ENCODE peak calls at places on chromosomes 12 and 14, in four cellular contexts. One of them, this sample, is unnamed.

GRCh38 chr14:73153272-73153671 is 17.0 kb downstream of the PSEN1 start:
- DNase-seq in right lobe of liver: no peak
- DNase-seq in GM12865: no peak
- DNase-seq in fibroblast of lung: peak
- DNase-seq in this sample: no peak

GRCh38 chr12:96457191-96457930 is 32.0 kb upstream of the CFAP54 start:
- DNase-seq in right lobe of liver: no peak
- DNase-seq in GM12865: no peak
- DNase-seq in fibroblast of lung: peak
- DNase-seq in this sample: no peak

GRCh38 chr12:59408431-59408830 is 187.4 kb upstream of the SLC16A7 start:
- DNase-seq in right lobe of liver: no peak
- DNase-seq in GM12865: no peak
- DNase-seq in fibroblast of lung: peak
- DNase-seq in this sample: peak

GRCh38 chr14:95518045-95518751 is 1.7 kb upstream of the SYNE3 start:
- DNase-seq in right lobe of liver: no peak
- DNase-seq in GM12865: peak
- DNase-seq in fibroblast of lung: peak
- DNase-seq in this sample: no peak

GRCh38 chr14:20031058-20031457 is 4.8 kb downstream of the OR4K13 start:
- DNase-seq in right lobe of liver: no peak
- DNase-seq in GM12865: no peak
- DNase-seq in fibroblast of lung: no peak
- DNase-seq in this sample: no peak

GRCh38 chr14:99246536-99247083 is 25.4 kb downstream of the BCL11B start:
- DNase-seq in right lobe of liver: no peak
- DNase-seq in GM12865: no peak
- DNase-seq in fibroblast of lung: no peak
- DNase-seq in this sample: no peak

GRCh38 chr12:52270541-52271070 is 3.8 kb upstream of the KRT86 start:
- DNase-seq in right lobe of liver: no peak
- DNase-seq in GM12865: no peak
- DNase-seq in fibroblast of lung: no peak
- DNase-seq in this sample: no peak

GRCh38 chr12:105100998-105101397 is 6.5 kb upstream of the WASHC4 start:
- DNase-seq in right lobe of liver: no peak
- DNase-seq in GM12865: no peak
- DNase-seq in fibroblast of lung: no peak
- DNase-seq in this sample: no peak

GRCh38 chr12:128056299-128056885 is 210.6 kb upstream of the TMEM132C start:
- DNase-seq in right lobe of liver: no peak
- DNase-seq in GM12865: no peak
- DNase-seq in fibroblast of lung: no peak
- DNase-seq in this sample: no peak

GRCh38 chr12:52440821-52441319 is 6.7 kb upstream of the KRT75 start:
- DNase-seq in right lobe of liver: no peak
- DNase-seq in GM12865: no peak
- DNase-seq in fibroblast of lung: peak
- DNase-seq in this sample: no peak

GRCh38 chr12:14656846-14657245 is 39.6 kb downstream of the GUCY2C start:
- DNase-seq in right lobe of liver: no peak
- DNase-seq in GM12865: no peak
- DNase-seq in fibroblast of lung: no peak
- DNase-seq in this sample: no peak

GRCh38 chr12:60100150-60100549 is 504.3 kb downstream of the SLC16A7 start:
- DNase-seq in right lobe of liver: no peak
- DNase-seq in GM12865: no peak
- DNase-seq in fibroblast of lung: peak
- DNase-seq in this sample: peak

GRCh38 chr14:29842228-29842627 is 85.4 kb downstream of the PRKD1 start:
- DNase-seq in right lobe of liver: no peak
- DNase-seq in GM12865: no peak
- DNase-seq in fibroblast of lung: no peak
- DNase-seq in this sample: no peak

GRCh38 chr14:59707778-59708635 is 131.4 kb upstream of the CCDC175 start:
- DNase-seq in right lobe of liver: peak
- DNase-seq in GM12865: no peak
- DNase-seq in fibroblast of lung: peak
- DNase-seq in this sample: no peak

GRCh38 chr12:121798807-121799174 is 5.0 kb upstream of the SETD1B start:
- DNase-seq in right lobe of liver: no peak
- DNase-seq in GM12865: no peak
- DNase-seq in fibroblast of lung: no peak
- DNase-seq in this sample: no peak

GRCh38 chr12:27207626-27208413 is 36.3 kb upstream of the STK38L start:
- DNase-seq in right lobe of liver: no peak
- DNase-seq in GM12865: peak
- DNase-seq in fibroblast of lung: peak
- DNase-seq in this sample: no peak

DNA sequence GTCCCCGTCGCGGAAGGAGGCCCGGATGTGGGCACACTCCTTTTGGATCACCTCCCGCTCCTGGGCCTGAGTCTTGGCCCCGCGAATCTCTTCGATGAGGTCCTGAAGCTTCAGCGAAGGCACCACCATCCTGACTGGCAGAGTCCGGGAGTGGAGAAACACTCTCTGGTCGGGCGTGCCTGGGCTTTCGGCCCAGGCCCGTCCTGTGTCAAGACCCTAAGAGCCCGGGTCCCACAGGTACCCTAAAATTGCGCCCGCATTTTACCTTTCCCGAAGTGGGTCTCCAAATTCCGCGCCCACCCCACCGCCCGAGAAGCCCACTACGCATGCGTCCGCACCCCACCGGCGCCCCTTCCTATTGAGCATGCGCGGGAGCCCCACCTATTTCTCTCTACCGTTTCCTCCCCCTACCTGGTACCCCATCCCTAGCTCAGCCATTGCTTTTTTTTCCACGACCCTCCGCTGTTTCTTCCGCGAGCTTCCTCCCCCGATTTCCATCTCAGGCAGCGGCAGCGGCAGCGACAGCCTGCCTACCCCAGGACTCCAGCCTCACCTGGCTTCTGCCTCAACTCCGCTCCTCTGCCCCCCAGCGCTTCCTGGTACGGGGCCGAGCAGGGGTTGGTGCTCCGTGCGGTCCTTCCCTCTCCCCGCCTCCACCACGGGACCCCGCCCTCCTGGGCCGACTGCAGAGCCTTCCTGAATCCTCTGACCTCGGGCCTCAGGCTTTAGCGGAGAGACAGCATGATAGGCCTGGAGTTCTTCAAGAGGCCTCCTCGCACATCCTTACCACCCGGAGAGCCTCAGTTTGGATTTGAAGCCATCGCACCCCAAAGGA is at the start of gene AP1G2:
- DNase-seq in right lobe of liver: peak
- DNase-seq in GM12865: peak
- DNase-seq in fibroblast of lung: peak
- DNase-seq in this sample: peak
- TF ChIP-seq CTCF in right lobe of liver: no peak
- TF ChIP-seq CTCF in GM12865: no peak
- TF ChIP-seq CTCF in fibroblast of lung: no peak
- TF ChIP-seq CTCF in this sample: no peak

GRCh38 chr12:79830425-79830824 is 104.5 kb downstream of the PPP1R12A start:
- DNase-seq in right lobe of liver: no peak
- DNase-seq in GM12865: no peak
- DNase-seq in fibroblast of lung: no peak
- DNase-seq in this sample: no peak

GRCh38 chr12:79822475-79822874 is 112.4 kb downstream of the PPP1R12A start:
- DNase-seq in right lobe of liver: no peak
- DNase-seq in GM12865: no peak
- DNase-seq in fibroblast of lung: no peak
- DNase-seq in this sample: no peak

GRCh38 chr12:79826267-79827128 is 108.4 kb downstream of the PPP1R12A start:
- DNase-seq in right lobe of liver: no peak
- DNase-seq in GM12865: no peak
- DNase-seq in fibroblast of lung: no peak
- DNase-seq in this sample: no peak

GRCh38 chr12:79827484-79827883 is 107.4 kb downstream of the PPP1R12A start:
- DNase-seq in right lobe of liver: no peak
- DNase-seq in GM12865: no peak
- DNase-seq in fibroblast of lung: no peak
- DNase-seq in this sample: no peak
- H3K4me3 ChIP-seq in right lobe of liver: no peak
- H3K4me3 ChIP-seq in GM12865: no peak
- H3K4me3 ChIP-seq in fibroblast of lung: no peak
- H3K4me3 ChIP-seq in this sample: no peak

GRCh38 chr12:81465881-81466280 is 293.3 kb downstream of the PPFIA2 start:
- DNase-seq in right lobe of liver: no peak
- DNase-seq in GM12865: no peak
- DNase-seq in fibroblast of lung: no peak
- DNase-seq in this sample: no peak

GRCh38 chr12:81465191-81465590 is 294.0 kb downstream of the PPFIA2 start:
- DNase-seq in right lobe of liver: no peak
- DNase-seq in GM12865: no peak
- DNase-seq in fibroblast of lung: peak
- DNase-seq in this sample: no peak

GRCh38 chr12:81461163-81461562 is 298.0 kb downstream of the PPFIA2 start:
- DNase-seq in right lobe of liver: no peak
- DNase-seq in GM12865: peak
- DNase-seq in fibroblast of lung: no peak
- DNase-seq in this sample: no peak
- TF ChIP-seq CTCF in right lobe of liver: no peak
- TF ChIP-seq CTCF in GM12865: peak
- TF ChIP-seq CTCF in fibroblast of lung: no peak
- TF ChIP-seq CTCF in this sample: no peak

GRCh38 chr12:57632898-57633825 is at the start of gene B4GALNT1:
- DNase-seq in right lobe of liver: peak
- DNase-seq in GM12865: peak
- DNase-seq in fibroblast of lung: peak
- DNase-seq in this sample: peak
- H3K4me3 ChIP-seq in right lobe of liver: peak
- H3K4me3 ChIP-seq in GM12865: peak
- H3K4me3 ChIP-seq in fibroblast of lung: peak
- H3K4me3 ChIP-seq in this sample: peak

GRCh38 chr12:22994276-22994675 is 369.3 kb downstream of the ETNK1 start:
- DNase-seq in right lobe of liver: no peak
- DNase-seq in GM12865: no peak
- DNase-seq in fibroblast of lung: no peak
- DNase-seq in this sample: no peak

GRCh38 chr12:22990501-22990900 is 365.5 kb downstream of the ETNK1 start:
- DNase-seq in right lobe of liver: no peak
- DNase-seq in GM12865: no peak
- DNase-seq in fibroblast of lung: no peak
- DNase-seq in this sample: no peak

DNA sequence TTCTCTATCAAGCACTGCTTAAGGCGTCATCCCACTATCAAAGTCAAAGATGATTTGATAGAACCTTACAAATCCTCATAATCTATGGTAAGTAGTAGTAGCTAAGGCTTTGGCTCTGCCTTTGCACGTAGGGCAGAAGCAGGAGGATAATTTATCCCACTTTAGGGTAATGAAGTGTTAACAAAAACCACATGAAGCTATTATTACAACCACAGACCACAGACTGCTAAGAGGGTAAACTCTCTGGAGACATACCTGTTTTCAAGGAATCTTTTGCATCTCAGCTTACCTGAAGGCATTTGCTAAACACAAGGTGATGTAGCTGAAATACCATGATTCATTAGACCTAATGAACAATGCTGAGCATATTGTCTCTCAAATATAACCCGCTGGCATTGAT is 368.7 kb downstream of the ETNK1 start:
- DNase-seq in right lobe of liver: no peak
- DNase-seq in GM12865: no peak
- DNase-seq in fibroblast of lung: peak
- DNase-seq in this sample: no peak
- TF ChIP-seq CTCF in right lobe of liver: no peak
- TF ChIP-seq CTCF in GM12865: no peak
- TF ChIP-seq CTCF in fibroblast of lung: no peak
- TF ChIP-seq CTCF in this sample: no peak

DNA sequence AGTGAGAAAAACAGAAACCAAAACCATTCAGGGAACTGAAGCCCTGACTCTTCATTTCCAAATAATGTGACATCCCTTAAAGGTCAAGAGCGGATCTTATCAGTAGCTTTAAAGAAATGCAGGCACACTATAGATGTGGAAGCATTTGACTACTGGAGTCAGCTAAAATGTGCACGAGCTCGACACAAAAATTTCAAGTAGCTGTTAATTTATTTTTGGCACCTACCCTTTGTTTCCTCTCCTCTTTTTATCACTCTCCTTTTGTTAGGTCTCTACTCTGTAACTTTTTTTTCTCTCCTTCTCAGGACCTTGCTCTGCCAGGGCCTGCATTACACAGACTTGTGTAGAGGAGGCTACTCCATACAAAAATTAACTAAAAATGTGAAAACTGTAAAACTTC is 58.3 kb downstream of the FGD6 start:
- DNase-seq in right lobe of liver: no peak
- DNase-seq in GM12865: no peak
- DNase-seq in fibroblast of lung: no peak
- DNase-seq in this sample: no peak
- H3K4me3 ChIP-seq in right lobe of liver: no peak
- H3K4me3 ChIP-seq in GM12865: no peak
- H3K4me3 ChIP-seq in fibroblast of lung: no peak
- H3K4me3 ChIP-seq in this sample: no peak